ENCODE peak calls at places on chromosome 19, in five cellular contexts. O is uterus, P is heart right ventricle, K is fibroblast of lung, I is small intestine. R is an unnamed sample.

GRCh38 chr19:28289294-28290063 is 923.5 kb downstream of the UQCRFS1 start:
- DNase-seq in P (no peak), O (no peak), K (no peak), I (no peak), R (no peak)

GRCh38 chr19:10812196-10812595 is 23.8 kb downstream of the TMED1 start:
- DNase-seq in O (no peak), P (no peak), K (no peak), I (no peak), R (no peak)

GRCh38 chr19:55149078-55150003 is at the start of gene TNNT1:
- DNase-seq in P (no peak), I (no peak), K (no peak), O (no peak), R (no peak)

GRCh38 chr19:19459099-19459498 is 53.6 kb downstream of the GATAD2A start:
- DNase-seq in K (peak; percentile 71), I (no peak), P (no peak), O (no peak), R (no peak)

GRCh38 chr19:15195987-15196682 is 4.7 kb downstream of the NOTCH3 start:
- DNase-seq in P (no peak), K (no peak), O (no peak), I (peak; percentile 86), R (peak; percentile 81)

GRCh38 chr19:39317476-39317875 is 3.2 kb downstream of the LRFN1 start:
- DNase-seq in P (no peak), O (no peak), K (no peak), I (no peak), R (no peak)

GRCh38 chr19:690203-690602 is 5.0 kb downstream of the PRSS57 start:
- DNase-seq in O (no peak), P (peak; percentile 54), K (no peak), I (no peak), R (no peak)

GRCh38 chr19:39448271-39448670 is 2.9 kb downstream of the SUPT5H start:
- DNase-seq in I (no peak), K (no peak), O (no peak), P (no peak), R (peak; percentile 22)

GRCh38 chr19:30701178-30701577 is 329.0 kb downstream of the ZNF536 start:
- DNase-seq in I (no peak), K (no peak), O (no peak), P (no peak), R (no peak)

GRCh38 chr19:52237197-52237596 is 32.2 kb upstream of the ZNF766 start:
- DNase-seq in O (no peak), I (no peak), P (no peak), K (no peak), R (no peak)

GRCh38 chr19:4241824-4242430 is 5.0 kb upstream of the YJU2 start:
- DNase-seq in K (no peak), P (no peak), I (no peak), O (no peak), R (no peak)

GRCh38 chr19:15519433-15519976 is 11.2 kb downstream of the CYP4F22 start:
- DNase-seq in O (no peak), K (no peak), I (no peak), P (no peak), R (no peak)

GRCh38 chr19:658916-659839 is 3.8 kb downstream of the RNF126 start:
- DNase-seq in O (no peak), K (no peak), I (no peak), P (no peak), R (peak; percentile 93)

GRCh38 chr19:19485998-19486290 is 29.4 kb downstream of the TSSK6 start:
- DNase-seq in K (no peak), O (no peak), P (no peak), I (no peak), R (no peak)

GRCh38 chr19:1112254-1113208 is 8.7 kb downstream of the GPX4 start:
- DNase-seq in P (no peak), O (peak; percentile 57), K (no peak), I (peak; percentile 80), R (no peak)

GRCh38 chr19:31527443-31527842 is 178.2 kb upstream of the TSHZ3 start:
- DNase-seq in I (no peak), P (no peak), O (no peak), K (no peak), R (no peak)

GRCh38 chr19:920051-920857 is 3.1 kb downstream of the KISS1R start:
- DNase-seq in I (no peak), O (no peak), K (peak; percentile 11), P (no peak), R (no peak)

GRCh38 chr19:5131031-5131865 is 162.3 kb downstream of the KDM4B start:
- DNase-seq in K (no peak), O (no peak), P (no peak), I (no peak), R (no peak)

GRCh38 chr19:58401825-58402433 is 6.5 kb downstream of the RNF225 start:
- DNase-seq in O (no peak), P (no peak), I (no peak), K (no peak), R (no peak)

GRCh38 chr19:45902651-45903625 is 525 bp upstream of the MYPOP start:
- DNase-seq in I (peak; percentile 99), K (peak; percentile 97), P (peak; percentile 97), O (peak; percentile 97), R (peak; percentile 64)

GRCh38 chr19:50660083-50660366 is 10.8 kb downstream of the C19orf81 start:
- DNase-seq in K (no peak), O (no peak), P (no peak), I (no peak), R (no peak)

GRCh38 chr19:49873149-49873521 is 4.0 kb downstream of the AKT1S1 start:
- DNase-seq in K (no peak), P (no peak), O (no peak), I (no peak), R (no peak)

GRCh38 chr19:4633140-4633967 is 6.0 kb upstream of the TNFAIP8L1 start:
- DNase-seq in I (peak; percentile 56), O (no peak), P (peak; percentile 53), K (peak; percentile 68), R (peak; percentile 26)

GRCh38 chr19:38429055-38429810 is 3.2 kb upstream of the RASGRP4 start:
- DNase-seq in P (no peak), K (no peak), I (no peak), O (no peak), R (no peak)

GRCh38 chr19:6060600-6061391 is 49.5 kb downstream of the RFX2 start:
- DNase-seq in I (no peak), K (no peak), P (no peak), O (no peak), R (no peak)

GRCh38 chr19:18775586-18776287 is 15.4 kb downstream of the COMP start:
- DNase-seq in P (no peak), I (no peak), O (no peak), K (peak; percentile 40), R (no peak)

GRCh38 chr19:46606681-46607440 is 5.7 kb downstream of the CALM3 start:
- DNase-seq in K (no peak), O (no peak), I (no peak), P (no peak), R (no peak)

GRCh38 chr19:48512504-48513288 is 1.1 kb upstream of the LMTK3 start:
- DNase-seq in O (no peak), K (no peak), P (no peak), I (no peak), R (no peak)

GRCh38 chr19:48511800-48512503 is at the start of gene LMTK3:
- DNase-seq in K (peak; percentile 22), I (no peak), O (no peak), P (no peak), R (no peak)

GRCh38 chr19:48516536-48516935 is 4.9 kb upstream of the LMTK3 start:
- DNase-seq in O (no peak), I (no peak), P (no peak), K (no peak), R (no peak)

GRCh38 chr19:48513289-48514122 is 1.9 kb upstream of the LMTK3 start:
- DNase-seq in K (peak; percentile 62), O (no peak), P (peak; percentile 66), I (peak; percentile 80), R (no peak)

DNA sequence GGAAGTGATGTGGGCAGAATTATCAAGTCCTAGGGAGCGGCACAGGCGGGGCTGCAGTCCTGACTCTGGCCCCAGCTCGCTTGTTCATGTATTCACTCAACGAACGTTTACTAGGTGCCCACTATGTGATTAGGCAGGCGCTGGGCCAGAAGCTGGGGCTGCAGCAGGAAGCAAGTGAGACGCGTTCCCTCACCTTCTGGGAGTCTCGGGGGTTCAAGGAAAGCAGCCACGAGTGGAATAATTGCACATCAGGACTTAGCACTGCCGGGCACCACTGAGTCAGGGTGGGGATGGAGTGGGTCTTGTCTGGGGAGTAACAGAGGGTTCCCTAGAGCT is 2.5 kb upstream of the LMTK3 start:
- DNase-seq in K (no peak), O (no peak), I (no peak), P (no peak), R (no peak)
- H3K27ac ChIP-seq in K (no peak overlapping the region), O (no peak overlapping the region), I (no peak overlapping the region), P (no peak overlapping the region), R (no peak overlapping the region)

DNA sequence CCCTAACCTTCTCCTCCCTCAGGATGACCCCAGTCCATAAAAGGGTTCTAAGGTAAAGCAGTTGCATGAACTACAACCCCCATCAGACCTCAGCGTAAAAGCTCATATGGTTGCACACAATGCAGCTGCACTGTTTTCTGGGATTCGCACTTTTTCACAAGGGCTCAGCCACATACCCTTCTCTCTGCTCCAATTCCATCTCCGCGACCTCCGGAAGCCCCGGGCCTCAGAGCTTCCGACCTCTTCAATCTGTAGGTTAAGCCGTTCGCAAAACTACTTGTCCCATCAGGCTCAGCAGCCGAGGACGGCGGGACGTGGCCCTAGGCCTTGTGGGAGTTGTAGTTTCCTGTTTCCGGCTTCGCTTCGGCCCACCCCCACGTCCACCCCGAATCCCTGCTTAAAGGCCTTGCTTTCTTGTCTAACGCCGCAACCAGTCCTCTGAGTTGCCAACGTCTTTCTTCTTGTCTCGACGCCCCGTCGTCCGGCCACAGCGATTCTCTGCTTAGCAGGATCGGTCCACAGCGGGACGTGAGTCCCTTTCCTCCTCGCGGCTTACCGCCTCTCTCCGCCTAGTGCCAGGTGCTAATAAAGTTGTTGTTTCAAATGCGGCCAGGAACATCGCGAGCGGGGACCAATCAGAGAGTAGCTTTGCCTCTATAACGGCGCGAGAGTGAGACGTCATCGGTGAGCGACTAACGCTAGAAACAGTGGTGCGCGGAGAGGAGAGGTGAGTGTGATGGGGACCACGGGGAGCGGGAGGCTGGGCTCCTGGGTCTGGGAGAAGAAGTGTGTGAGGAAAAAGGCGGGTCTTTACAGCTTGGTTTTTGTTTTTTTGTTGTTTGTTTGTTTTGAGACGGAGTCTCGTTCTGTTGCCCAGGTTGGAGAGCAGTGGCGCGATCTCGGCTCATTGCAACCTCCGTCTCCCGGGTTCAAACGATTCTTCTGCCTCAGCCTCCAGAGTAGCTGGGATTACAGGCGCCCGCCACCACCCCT is at the start of the genes PRPF31 and TFPT:
- DNase-seq in I (peak; percentile 99), O (peak; percentile 99), K (peak; percentile 99), P (peak; percentile 98), R (peak; percentile 92)
- H3K27ac ChIP-seq in I (peak within 1 kb of the TSS; percentile 86), O (peak within 1 kb of the TSS; percentile 90), K (peak within 1 kb of the TSS; percentile 73), P (peak within 1 kb of the TSS; percentile 92), R (peak within 1 kb of the TSS; percentile 79)

DNA sequence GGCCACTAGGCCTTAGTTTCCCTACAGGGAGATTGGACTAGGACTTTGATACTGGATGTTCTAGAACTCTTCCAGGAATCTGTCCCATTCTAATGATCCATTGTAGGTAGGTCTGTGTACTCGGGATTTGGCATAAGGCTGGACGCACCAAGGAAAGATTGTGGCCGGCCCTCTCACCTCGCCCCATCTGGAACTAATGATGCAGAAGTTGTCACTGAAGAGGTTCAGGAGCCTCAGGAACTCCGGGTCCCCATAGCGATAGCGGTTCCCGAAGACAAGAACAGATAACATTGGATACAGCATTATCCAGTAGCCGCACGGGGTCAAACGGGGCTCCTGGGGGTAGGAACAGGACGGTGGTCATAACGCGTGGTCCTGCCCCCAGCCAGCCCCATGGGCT is 11.2 kb downstream of the EGLN2 start:
- DNase-seq in K (no peak), O (peak; percentile 28), I (no peak), P (no peak), R (no peak)
- H3K27ac ChIP-seq in K (peak overlapping the region; percentile 13), O (peak overlapping the region; percentile 81), I (peak overlapping the region; percentile 84), P (peak overlapping the region; percentile 85), R (peak overlapping the region; percentile 28)

GRCh38 chr19:13040916-13041292 is 45.6 kb downstream of the NFIX start:
- DNase-seq in K (no peak), P (no peak), O (no peak), I (no peak), R (no peak)
- H3K27ac ChIP-seq in K (peak overlapping the region; percentile 52), P (peak overlapping the region; percentile 59), O (peak overlapping the region; percentile 95), I (no peak overlapping the region), R (no peak overlapping the region)

R was measured in epithelial cell of prostate.